ENCODE peak calls at places on chromosome 10, in six cellular contexts. X is CD4-positive, alpha-beta T cell; V is H1; J is Calu3; C is IMR-90; M is mammary epithelial cell. A is an unnamed sample.

GRCh38 chr10:100075426-100076220 is 6.0 kb downstream of the CPN1 start:
- DNase-seq in X (no peak), V (no peak), J (no peak), C (no peak), M (no peak), A (no peak)

GRCh38 chr10:44956176-44956575 is 3.4 kb upstream of the RASSF4 start:
- DNase-seq in X (no peak), V (no peak), J (no peak), C (no peak), M (no peak), A (no peak)

GRCh38 chr10:11341253-11341652 is 270.2 kb downstream of the USP6NL start:
- DNase-seq in X (no peak), V (no peak), J (no peak), C (no peak), M (no peak), A (no peak)

GRCh38 chr10:96720422-96721206 is at the start of gene PIK3AP1:
- DNase-seq in X (peak; percentile 19), V (peak; percentile 69), J (peak; percentile 54), C (no peak), M (no peak), A (peak; percentile 89)

GRCh38 chr10:110779489-110779888 is 92.2 kb upstream of the PDCD4 start:
- DNase-seq in X (peak; percentile 33), V (no peak), J (no peak), C (no peak), M (no peak), A (no peak)

GRCh38 chr10:72524489-72524888 is 101.4 kb downstream of the MICU1 start:
- DNase-seq in X (no peak), V (no peak), J (no peak), C (no peak), M (no peak), A (no peak)

GRCh38 chr10:17123062-17123661 is 6.4 kb downstream of the CUBN start:
- DNase-seq in X (no peak), V (no peak), J (no peak), C (peak; percentile 86), M (peak; percentile 64), A (no peak)

GRCh38 chr10:42940487-42941157 is 136.2 kb upstream of the RET start:
- DNase-seq in X (no peak), V (peak; percentile 29), J (no peak), C (no peak), M (no peak), A (no peak)

GRCh38 chr10:94327649-94328048 is 35.1 kb downstream of the NOC3L start:
- DNase-seq in X (no peak), V (no peak), J (no peak), C (no peak), M (no peak), A (no peak)

GRCh38 chr10:30639946-30640786 is 10.6 kb upstream of the LYZL2 start:
- DNase-seq in X (no peak), V (no peak), J (peak; percentile 23), C (peak; percentile 77), M (peak; percentile 32), A (peak; percentile 54)

GRCh38 chr10:125797424-125797823 is 21.8 kb upstream of the MMP21 start:
- DNase-seq in X (no peak), V (no peak), J (no peak), C (no peak), M (no peak), A (no peak)

GRCh38 chr10:100656479-100656878 is 88.9 kb upstream of the PAX2 start:
- DNase-seq in X (no peak), V (peak; percentile 79), J (peak; percentile 14), C (no peak), M (peak; percentile 68), A (peak; percentile 72)

GRCh38 chr10:119421887-119422684 is 120.4 kb downstream of the RGS10 start:
- DNase-seq in X (no peak), V (no peak), J (no peak), C (peak; percentile 57), M (no peak), A (no peak)

GRCh38 chr10:47278152-47278473 is 21.9 kb upstream of the GDF10 start:
- DNase-seq in X (no peak), V (no peak), J (no peak), C (no peak), M (no peak), A (no peak)

GRCh38 chr10:33352154-33352553 is 17.7 kb upstream of the NRP1 start:
- DNase-seq in X (no peak), V (no peak), J (no peak), C (peak; percentile 91), M (peak; percentile 71), A (no peak)

DNA sequence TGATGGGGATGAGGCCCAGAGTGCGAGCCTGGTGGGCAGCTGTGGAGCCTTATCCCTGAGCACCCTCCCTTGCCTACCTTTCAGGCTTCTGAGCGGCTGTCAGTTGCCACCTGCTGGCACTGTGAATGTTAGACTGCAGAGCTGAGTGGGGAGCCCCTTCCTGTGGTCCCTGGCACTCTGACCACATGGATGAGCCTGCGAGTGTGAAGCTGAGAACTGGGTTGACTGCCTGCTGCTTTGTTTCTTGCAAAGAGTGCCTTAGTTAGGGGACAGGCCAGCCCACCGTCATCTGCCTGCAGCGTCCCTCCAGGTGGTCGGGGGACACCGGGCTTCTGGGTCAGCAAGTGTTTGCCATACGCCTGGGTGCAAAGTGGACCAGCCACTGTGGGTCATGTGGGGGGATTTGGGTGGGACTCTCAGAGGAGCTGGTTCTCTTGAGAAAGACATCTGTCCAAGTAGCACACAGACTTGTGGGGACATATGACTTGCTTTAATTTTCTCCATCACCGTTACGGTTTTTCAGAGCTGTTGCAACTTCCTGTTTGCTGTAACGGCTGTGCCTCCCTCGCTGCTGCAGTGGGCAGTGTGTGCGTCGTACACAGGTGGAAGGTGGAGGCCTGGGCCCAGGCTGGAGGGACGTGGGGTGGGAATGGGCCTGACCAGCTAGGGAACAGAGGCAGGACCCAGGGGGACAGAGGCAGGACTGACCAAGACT is 13.7 kb downstream of the INPP5A start:
- DNase-seq in X (no peak), V (no peak), J (no peak), C (no peak), M (no peak), A (peak; percentile 70)
- TF ChIP-seq CTCF in X (peak; percentile 37), V (no peak), J (no peak), C (no peak), M (no peak), A (peak; percentile 18)

GRCh38 chr10:7054915-7055314 is 355.9 kb downstream of the SFMBT2 start:
- DNase-seq in X (no peak), V (no peak), J (no peak), C (peak; percentile 24), M (no peak), A (no peak)
- TF ChIP-seq CTCF in X (no peak), V (peak; percentile 62), J (no peak), C (peak; percentile 14), M (no peak), A (peak; percentile 21)

DNA sequence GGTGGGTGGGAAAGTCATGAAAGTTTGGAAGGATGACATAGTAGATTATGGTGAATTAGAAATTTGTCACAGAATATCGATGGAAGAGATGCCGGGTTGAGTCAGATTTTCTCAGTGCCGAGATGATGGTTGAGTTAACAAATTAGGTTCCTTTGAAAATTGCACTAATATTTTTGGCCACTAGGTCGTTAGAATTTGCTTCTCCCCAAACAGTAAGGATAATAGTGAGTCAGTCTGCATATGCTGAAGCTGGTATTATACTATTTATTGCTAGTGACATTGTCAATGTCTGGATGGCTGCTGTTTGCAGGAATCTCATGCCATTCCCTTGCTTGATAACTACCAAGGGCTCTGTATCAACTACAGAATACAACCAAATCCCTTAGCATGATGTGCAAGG is 37.7 kb upstream of the MINDY3 start:
- DNase-seq in X (no peak), V (no peak), J (no peak), C (peak; percentile 8), M (peak; percentile 19), A (no peak)
- TF ChIP-seq CTCF in X (peak; percentile 19), V (peak; percentile 34), J (no peak), C (peak; percentile 17), M (peak; percentile 40), A (peak; percentile 16)

GRCh38 chr10:79301754-79302530 is 45.3 kb upstream of the PPIF start:
- DNase-seq in X (no peak), V (no peak), J (no peak), C (no peak), M (no peak), A (no peak)

GRCh38 chr10:79298403-79299244 is 48.6 kb upstream of the PPIF start:
- DNase-seq in X (no peak), V (no peak), J (peak; percentile 63), C (peak; percentile 99), M (peak; percentile 90), A (no peak)

GRCh38 chr10:79296431-79296830 is 50.8 kb upstream of the PPIF start:
- DNase-seq in X (no peak), V (no peak), J (no peak), C (no peak), M (no peak), A (no peak)

GRCh38 chr10:79300711-79301110 is 46.6 kb upstream of the PPIF start:
- DNase-seq in X (no peak), V (no peak), J (no peak), C (no peak), M (no peak), A (no peak)

GRCh38 chr10:79299397-79300370 is 47.6 kb upstream of the PPIF start:
- DNase-seq in X (no peak), V (no peak), J (no peak), C (peak; percentile 90), M (no peak), A (no peak)
- TF ChIP-seq CTCF in X (no peak), V (no peak), J (no peak), C (no peak), M (no peak), A (no peak)

GRCh38 chr10:70348228-70348850 is 34.1 kb downstream of the LRRC20 start:
- DNase-seq in X (peak; percentile 7), V (peak; percentile 73), J (peak; percentile 60), C (no peak), M (peak; percentile 32), A (no peak)
- TF ChIP-seq CTCF in X (peak; percentile 24), V (peak; percentile 85), J (no peak), C (peak; percentile 55), M (peak; percentile 60), A (peak; percentile 58)

GRCh38 chr10:122128357-122128756 is 139.4 kb downstream of the TACC2 start:
- DNase-seq in X (no peak), V (no peak), J (no peak), C (peak; percentile 44), M (no peak), A (no peak)
- TF ChIP-seq CTCF in X (no peak), V (no peak), J (no peak), C (no peak), M (no peak), A (no peak)